ENCODE peak calls at places on chromosomes 3 and 15, in five cellular contexts. L is stomach, D is ovary, Z is thoracic aorta, C is brain microvascular endothelial cell. Y is an unnamed sample.

GRCh38 chr3:95154775-95155174 is 1091.9 kb downstream of the NSUN3 start:
- DNase-seq in L (no peak), C (peak; percentile 31), D (no peak), Z (no peak), Y (peak; percentile 2)

GRCh38 chr15:71114887-71115566 is at the start of gene THSD4:
- DNase-seq in C (peak; percentile 62), L (peak; percentile 75), D (peak; percentile 71), Z (no peak), Y (peak; percentile 71)

GRCh38 chr15:33344530-33344929 is 33.8 kb downstream of the RYR3 start:
- DNase-seq in Z (no peak), C (no peak), L (no peak), D (no peak), Y (no peak)

GRCh38 chr15:84960391-84961113 is 21.1 kb upstream of the PDE8A start:
- DNase-seq in L (no peak), C (no peak), D (no peak), Z (no peak), Y (no peak)

GRCh38 chr3:54053882-54054281 is 68.5 kb upstream of the CACNA2D3 start:
- DNase-seq in C (no peak), D (no peak), L (no peak), Z (no peak), Y (no peak)

GRCh38 chr3:179599531-179599930 is 4.9 kb downstream of the MRPL47 start:
- DNase-seq in C (no peak), L (no peak), Z (no peak), D (no peak), Y (no peak)

GRCh38 chr3:15050405-15051092 is 14.6 kb downstream of the MRPS25 start:
- DNase-seq in Z (no peak), D (no peak), L (no peak), C (no peak), Y (no peak)

GRCh38 chr15:94234300-94234699 is 2.9 kb downstream of the MCTP2 start:
- DNase-seq in L (no peak), Z (no peak), D (no peak), C (peak; percentile 23), Y (no peak)

GRCh38 chr3:190596341-190597285 is 82.7 kb downstream of the IL1RAP start:
- DNase-seq in D (no peak), L (no peak), C (no peak), Z (no peak), Y (no peak)

GRCh38 chr3:149968216-149968615 is 2.5 kb downstream of the PFN2 start:
- DNase-seq in D (no peak), C (peak; percentile 22), Z (no peak), L (no peak), Y (peak; percentile 37)

GRCh38 chr3:191688756-191689433 is 227.9 kb downstream of the PYDC2 start:
- DNase-seq in L (no peak), C (no peak), D (no peak), Z (no peak), Y (no peak)

GRCh38 chr3:26589678-26590077 is 32.9 kb upstream of the LRRC3B start:
- DNase-seq in Z (no peak), L (no peak), D (no peak), C (no peak), Y (no peak)

GRCh38 chr15:83571820-83572707 is 81.9 kb upstream of the ADAMTSL3 start:
- DNase-seq in Z (no peak), D (no peak), L (no peak), C (no peak), Y (peak; percentile 40)

GRCh38 chr3:8766148-8766547 is 3.3 kb downstream of the OXTR start:
- DNase-seq in C (no peak), Z (no peak), L (no peak), D (no peak), Y (no peak)

GRCh38 chr3:183265157-183265642 is 12.1 kb downstream of the B3GNT5 start:
- DNase-seq in D (no peak), L (no peak), C (peak; percentile 57), Z (no peak), Y (peak; percentile 74)

GRCh38 chr15:93033434-93034045 is 55.5 kb downstream of the RGMA start:
- DNase-seq in C (no peak), L (peak; percentile 22), D (no peak), Z (no peak), Y (no peak)

GRCh38 chr15:56927816-56928215 is 9.4 kb downstream of the TCF12 start:
- DNase-seq in C (no peak), Z (no peak), L (no peak), D (no peak), Y (no peak)

GRCh38 chr3:184371570-184372018 is 6.4 kb downstream of the THPO start:
- DNase-seq in Z (no peak), D (peak; percentile 82), L (peak; percentile 87), C (peak; percentile 76), Y (peak; percentile 90)

GRCh38 chr3:19190602-19191001 is 42.3 kb downstream of the KCNH8 start:
- DNase-seq in Z (no peak), L (no peak), C (no peak), D (no peak), Y (no peak)

GRCh38 chr15:67011620-67012005 is 53.8 kb upstream of the SMAD3 start:
- DNase-seq in C (no peak), Z (no peak), L (no peak), D (no peak), Y (no peak)

GRCh38 chr3:55607844-55608243 is 120.7 kb upstream of the WNT5A start:
- DNase-seq in D (no peak), Z (no peak), C (no peak), L (no peak), Y (no peak)

GRCh38 chr3:33732394-33732793 is 14.3 kb upstream of the CLASP2 start:
- DNase-seq in Z (no peak), D (no peak), C (no peak), L (no peak), Y (no peak)

GRCh38 chr15:100372695-100373036 is 30.9 kb upstream of the ADAMTS17 start:
- DNase-seq in L (no peak), Z (no peak), D (no peak), C (no peak), Y (no peak)

GRCh38 chr3:171585029-171585428 is 124.8 kb upstream of the TNIK start:
- DNase-seq in C (no peak), L (no peak), D (no peak), Z (no peak), Y (no peak)

GRCh38 chr3:40516201-40516600 is 8.6 kb upstream of the ZNF621 start:
- DNase-seq in C (peak; percentile 64), D (no peak), L (no peak), Z (no peak), Y (no peak)

GRCh38 chr3:184895350-184895749 is 83.4 kb downstream of the VPS8 start:
- DNase-seq in D (no peak), Z (no peak), L (no peak), C (no peak), Y (no peak)

DNA sequence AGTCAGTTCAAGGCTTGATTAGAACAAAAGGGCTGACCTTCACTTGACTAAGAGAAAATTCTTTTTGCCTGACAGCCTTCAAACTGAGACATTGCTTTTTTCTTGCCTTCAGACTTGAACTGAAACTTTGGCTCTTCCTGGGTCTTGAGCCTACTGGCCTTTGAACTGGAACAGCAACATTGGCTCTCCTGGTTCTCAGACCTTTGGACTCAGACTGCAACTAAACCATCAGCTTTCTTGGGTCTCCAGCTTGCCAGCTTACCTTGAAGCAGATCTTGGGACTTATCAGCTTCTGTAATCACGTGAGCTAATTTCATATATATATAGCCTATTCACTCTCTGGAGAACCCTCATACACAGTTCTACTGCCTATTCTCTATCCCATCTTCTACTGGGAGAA is 19.5 kb upstream of the WDR49 start:
- DNase-seq in D (no peak), Z (no peak), L (no peak), C (no peak), Y (no peak)
- TF ChIP-seq CTCF in D (no peak), Z (no peak), L (no peak), C (no peak), Y (no peak)

GRCh38 chr3:12969487-12969886 is 103.7 kb downstream of the IQSEC1 start:
- DNase-seq in L (no peak), Z (no peak), C (no peak), D (no peak), Y (no peak)

GRCh38 chr3:12966847-12967750 is 106.1 kb downstream of the IQSEC1 start:
- DNase-seq in D (peak; percentile 52), Z (no peak), C (no peak), L (no peak), Y (peak; percentile 18)

GRCh38 chr3:12967751-12968209 is 105.4 kb downstream of the IQSEC1 start:
- DNase-seq in C (peak; percentile 78), D (peak; percentile 95), L (peak; percentile 92), Z (peak; percentile 69), Y (peak; percentile 79)

GRCh38 chr3:12970684-12971083 is 102.5 kb downstream of the IQSEC1 start:
- DNase-seq in C (no peak), D (no peak), L (no peak), Z (no peak), Y (no peak)

GRCh38 chr3:12968541-12968940 is 104.7 kb downstream of the IQSEC1 start:
- DNase-seq in L (no peak), D (no peak), C (no peak), Z (no peak), Y (no peak)
- H3K4me3 ChIP-seq in L (no peak overlapping the region), D (no peak overlapping the region), C (no peak overlapping the region), Z (no peak overlapping the region), Y (no peak overlapping the region)

GRCh38 chr3:133490468-133491351 is 82.8 kb upstream of the CDV3 start:
- DNase-seq in Z (no peak), L (no peak), C (no peak), D (no peak), Y (no peak)

GRCh38 chr3:133489466-133490085 is 83.9 kb upstream of the CDV3 start:
- DNase-seq in C (no peak), D (no peak), L (no peak), Z (no peak), Y (peak; percentile 60)

GRCh38 chr3:133491481-133492059 is 81.9 kb upstream of the CDV3 start:
- DNase-seq in C (no peak), L (no peak), D (no peak), Z (no peak), Y (no peak)

GRCh38 chr3:133492159-133492860 is 81.2 kb upstream of the CDV3 start:
- DNase-seq in D (no peak), C (no peak), Z (no peak), L (no peak), Y (no peak)

DNA sequence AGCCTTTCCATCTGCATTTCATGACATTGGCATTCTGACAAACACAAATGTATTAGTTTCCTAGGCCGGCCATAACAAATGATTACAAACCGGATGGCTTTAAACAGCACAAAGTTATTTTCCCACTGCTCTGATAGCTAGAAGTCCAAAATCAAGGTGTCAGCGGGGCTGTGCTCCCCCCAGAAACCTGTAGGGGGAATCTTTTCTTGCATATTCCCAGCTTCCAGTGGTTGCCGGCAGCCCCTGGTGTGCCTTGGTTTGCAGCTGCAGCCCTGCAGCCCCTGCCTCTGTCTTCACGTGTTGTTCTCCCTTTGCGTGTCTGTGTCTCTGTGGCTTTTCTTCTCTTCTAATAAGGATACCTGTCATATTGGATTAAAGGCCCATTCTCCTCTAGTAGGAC is 79.0 kb upstream of the CDV3 start:
- DNase-seq in C (peak; percentile 23), L (no peak), D (no peak), Z (no peak), Y (peak; percentile 23)
- TF ChIP-seq CTCF in C (peak; percentile 77), L (peak; percentile 11), D (no peak), Z (no peak), Y (peak; percentile 41)

DNA sequence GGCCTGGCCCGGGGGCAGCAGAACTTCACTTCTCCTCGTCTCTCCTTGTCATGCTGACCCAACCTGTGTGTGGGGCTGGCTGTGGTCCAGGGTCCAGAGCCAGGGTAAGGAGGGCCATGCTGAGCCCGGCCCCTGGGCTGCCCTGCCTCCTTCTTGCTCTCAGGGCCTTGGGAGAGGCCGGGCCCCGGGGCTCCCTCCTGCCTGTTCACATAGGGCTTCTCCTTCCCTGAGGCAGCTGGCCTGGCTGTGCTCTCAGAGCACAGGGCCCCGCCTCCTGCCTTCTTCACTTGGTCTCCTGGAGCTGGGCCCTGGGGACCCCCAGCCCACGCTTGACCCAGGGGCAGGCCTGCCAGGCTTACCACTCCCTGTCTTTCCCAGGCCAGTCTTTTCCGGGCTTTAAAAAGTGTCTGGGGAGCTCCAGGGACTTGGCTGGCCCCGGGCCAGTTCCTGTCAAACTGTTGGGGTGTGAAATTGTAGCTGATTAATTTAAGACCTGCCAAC is 11.8 kb downstream of the PLXNA1 start:
- DNase-seq in D (no peak), C (no peak), L (no peak), Z (no peak), Y (peak; percentile 56)
- H3K4me3 ChIP-seq in D (no peak overlapping the region), C (no peak overlapping the region), L (no peak overlapping the region), Z (no peak overlapping the region), Y (no peak overlapping the region)